ENCODE peak calls at places on chromosome 1, in nine cellular contexts. X is MCF 10A; Y is activated T-cell treated with anti-CD3 and anti-CD28 coated beads, Interleukin-2, amount 50 U/mL, for 72 hours; G is GDM1; L is activated CD8-positive, alpha-beta memory T cell treated with anti-CD3 and anti-CD28 coated beads, Interleukin-2, amount 50 U/mL, for 4 hours; A is suprapubic skin; D is foreskin melanocyte; Q is type B pancreatic cell; T is mucosa of descending colon. F is an unnamed sample.

GRCh38 chr1:60915441-60915840 is 166.9 kb upstream of the NFIA start:
- DNase-seq in X (no peak), Y (no peak), G (no peak), L (no peak), A (no peak), D (no peak), Q (no peak), T (peak; percentile 55), F (no peak)

GRCh38 chr1:117146570-117147340 is 25.2 kb upstream of the TRIM45 start:
- DNase-seq in X (peak; percentile 80), Y (no peak), G (no peak), L (no peak), A (no peak), D (peak; percentile 33), Q (no peak), T (no peak), F (no peak)

GRCh38 chr1:220976390-220976789 is 97.1 kb downstream of the HLX start:
- DNase-seq in X (no peak), Y (no peak), G (no peak), L (no peak), A (no peak), D (no peak), Q (no peak), T (no peak), F (no peak)

GRCh38 chr1:36924282-36924791 is 110.0 kb downstream of the GRIK3 start:
- DNase-seq in X (peak; percentile 72), Y (peak; percentile 47), G (no peak), L (no peak), A (no peak), D (peak; percentile 17), Q (peak; percentile 82), T (peak; percentile 59), F (peak; percentile 81)

GRCh38 chr1:205072286-205072685 is 12.0 kb downstream of the TMEM81 start:
- DNase-seq in X (no peak), Y (no peak), G (no peak), L (no peak), A (no peak), D (no peak), Q (no peak), T (no peak), F (no peak)

GRCh38 chr1:200488375-200489165 is 78.7 kb upstream of the ZNF281 start:
- DNase-seq in X (peak; percentile 91), Y (peak; percentile 63), G (peak; percentile 47), L (peak; percentile 34), A (no peak), D (peak; percentile 45), Q (no peak), T (peak; percentile 79), F (no peak)

GRCh38 chr1:232279909-232280308 is 350.0 kb downstream of the SIPA1L2 start:
- DNase-seq in X (no peak), Y (no peak), G (no peak), L (no peak), A (no peak), D (no peak), Q (no peak), T (no peak), F (no peak)

GRCh38 chr1:231691618-231692259 is 65.1 kb downstream of the DISC1 start:
- DNase-seq in X (no peak), Y (no peak), G (no peak), L (no peak), A (no peak), D (no peak), Q (no peak), T (no peak), F (no peak)

GRCh38 chr1:192342842-192343241 is 26.1 kb downstream of the RGS21 start:
- DNase-seq in X (no peak), Y (no peak), G (no peak), L (no peak), A (no peak), D (peak; percentile 9), Q (no peak), T (no peak), F (no peak)

GRCh38 chr1:117605811-117606607 is at the start of gene TENT5C:
- DNase-seq in X (peak; percentile 98), Y (peak; percentile 99), G (peak; percentile 95), L (peak; percentile 99), A (peak; percentile 98), D (peak; percentile 89), Q (peak; percentile 96), T (peak; percentile 99), F (peak; percentile 99)

GRCh38 chr1:176904057-176904815 is 260.3 kb downstream of the ASTN1 start:
- DNase-seq in X (no peak), Y (no peak), G (no peak), L (no peak), A (no peak), D (no peak), Q (no peak), T (no peak), F (no peak)

GRCh38 chr1:54289061-54289938 is 89.3 kb downstream of the MRPL37 start:
- DNase-seq in X (no peak), Y (no peak), G (no peak), L (no peak), A (no peak), D (no peak), Q (no peak), T (no peak), F (no peak)

F was measured in mesenteric fat pad.